ENCODE peak calls at places on chromosomes 16 and 17, in nine cellular contexts. D, T, Y, M, G, K, I, Q and W are unnamed samples.

GRCh38 chr17:37662358-37662757 is 19.1 kb upstream of the DDX52 start:
- DNase-seq in D (no peak), T (no peak), Y (no peak), M (no peak), G (no peak), K (no peak), I (no peak), Q (no peak), W (no peak)

GRCh38 chr16:73002836-73003235 is 45.1 kb downstream of the ZFHX3 start:
- DNase-seq in D (no peak), T (no peak), Y (no peak), M (no peak), G (no peak), K (no peak), I (no peak), Q (no peak), W (no peak)

GRCh38 chr16:88343276-88343791 is 39.4 kb upstream of the ZNF469 start:
- DNase-seq in D (no peak), T (no peak), Y (no peak), M (no peak), G (no peak), K (no peak), I (no peak), Q (peak), W (no peak)

GRCh38 chr16:67255553-67256030 is 6.8 kb downstream of the SLC9A5 start:
- DNase-seq in D (no peak), T (no peak), Y (no peak), M (no peak), G (no peak), K (no peak), I (no peak), Q (no peak), W (no peak)

GRCh38 chr16:57865746-57866528 is 63.6 kb upstream of the KIFC3 start:
- DNase-seq in D (no peak), T (no peak), Y (no peak), M (no peak), G (no peak), K (no peak), I (no peak), Q (no peak), W (no peak)

GRCh38 chr17:78432226-78432894 is 53.9 kb downstream of the PGS1 start:
- DNase-seq in D (no peak), T (no peak), Y (no peak), M (no peak), G (no peak), K (peak), I (no peak), Q (no peak), W (peak)

GRCh38 chr16:30829130-30830071 is 42.4 kb upstream of the ZNF629 start:
- DNase-seq in D (no peak), T (peak), Y (no peak), M (no peak), G (no peak), K (no peak), I (peak), Q (no peak), W (no peak)

GRCh38 chr16:8720967-8721692 is 46.7 kb downstream of the ABAT start:
- DNase-seq in D (no peak), T (no peak), Y (no peak), M (no peak), G (no peak), K (no peak), I (peak), Q (no peak), W (no peak)

GRCh38 chr16:87945351-87946042 is 5.7 kb upstream of the BANP start:
- DNase-seq in D (no peak), T (peak), Y (peak), M (no peak), G (peak), K (peak), I (peak), Q (peak), W (peak)